ENCODE peak calls at places on chromosome 11, in seven cellular contexts. N is HEK293T; Y is iris pigment epithelial cell; O is naive thymus-derived CD8-positive, alpha-beta T cell; I is mesothelial cell of epicardium; F is heart left ventricle; V is SHP77 treated with DMSO at 0.1 percent for 48 hours. D is an unnamed sample.
A peak's percentile ranks its signal among the peaks of the same experiment; 100 is the strongest.

GRCh38 chr11:69317401-69318092 is 23.6 kb downstream of the MYEOV start:
- DNase-seq in O (no peak), F (no peak), Y (peak; percentile 48), I (no peak), N (no peak), V (no peak), D (no peak)

GRCh38 chr11:84922212-84922805 is 704.8 kb downstream of the DLG2 start:
- DNase-seq in Y (peak; percentile 12), N (no peak), F (no peak), V (peak; percentile 42), O (no peak), I (no peak), D (no peak)

GRCh38 chr11:2519879-2520735 is 75.3 kb downstream of the KCNQ1 start:
- DNase-seq in F (peak; percentile 4), O (no peak), I (peak; percentile 31), V (no peak), Y (no peak), N (no peak), D (peak; percentile 44)

GRCh38 chr11:100636536-100636935 is 50.6 kb upstream of the ARHGAP42 start:
- DNase-seq in V (no peak), O (no peak), N (no peak), F (no peak), Y (no peak), I (no peak), D (no peak)

GRCh38 chr11:44763111-44763820 is 36.5 kb downstream of the TSPAN18 start:
- DNase-seq in N (no peak), Y (peak; percentile 21), O (no peak), I (peak; percentile 19), V (no peak), F (no peak), D (no peak)

GRCh38 chr11:13152736-13153541 is 124.7 kb upstream of the BMAL1 start:
- DNase-seq in Y (peak; percentile 31), N (no peak), F (no peak), O (no peak), I (no peak), V (no peak), D (no peak)

GRCh38 chr11:5618807-5619206 is 6.0 kb upstream of the TRIM34 start:
- DNase-seq in F (no peak), N (no peak), Y (peak; percentile 86), V (no peak), I (no peak), O (no peak), D (no peak)

GRCh38 chr11:63549411-63549810 is 12.8 kb downstream of the PLAAT4 start:
- DNase-seq in O (no peak), V (no peak), F (no peak), N (no peak), Y (no peak), I (peak; percentile 11), D (no peak)

GRCh38 chr11:126392638-126393023 is 37.1 kb downstream of the ST3GAL4 start:
- DNase-seq in Y (no peak), I (no peak), N (no peak), F (no peak), O (no peak), V (no peak), D (peak; percentile 42)

GRCh38 chr11:636511-637332 is at the start of gene DRD4:
- DNase-seq in N (no peak), I (no peak), V (no peak), Y (no peak), O (no peak), F (no peak), D (no peak)

GRCh38 chr11:15775051-15775541 is 581.2 kb downstream of the SOX6 start:
- DNase-seq in N (no peak), F (peak; percentile 23), O (no peak), I (no peak), Y (no peak), V (no peak), D (no peak)

GRCh38 chr11:31959711-31960110 is 131.2 kb upstream of the RCN1 start:
- DNase-seq in Y (peak; percentile 26), O (no peak), I (no peak), V (no peak), F (no peak), N (no peak), D (no peak)

GRCh38 chr11:16759857-16760256 is 21.4 kb downstream of the C11orf58 start:
- DNase-seq in N (no peak), F (no peak), Y (peak; percentile 33), I (no peak), V (no peak), O (no peak), D (no peak)

GRCh38 chr11:75768909-75769771 is 562 bp downstream of the DGAT2 start:
- DNase-seq in Y (no peak), N (no peak), I (no peak), F (no peak), O (no peak), V (no peak), D (peak; percentile 74)

GRCh38 chr11:105092255-105093239 is 47.0 kb downstream of the CARD18 start:
- DNase-seq in V (no peak), I (no peak), Y (peak; percentile 12), O (no peak), N (no peak), F (no peak), D (no peak)

GRCh38 chr11:100681064-100681502 is 6.0 kb upstream of the ARHGAP42 start:
- DNase-seq in Y (peak; percentile 70), O (no peak), V (peak; percentile 91), N (no peak), F (peak; percentile 35), I (no peak), D (no peak)